ENCODE peak calls at places on chromosome 14, in nine cellular contexts. One of them, this sample, is unnamed.

GRCh38 chr14:100724061-100724460 is 2.6 kb upstream of the DLK1 start:
- DNase-seq in left kidney: no peak
- DNase-seq in uterus: no peak
- DNase-seq in EH: no peak
- DNase-seq in mucosa of descending colon: no peak
- DNase-seq in GM12865: no peak
- DNase-seq in type B pancreatic cell: no peak
- DNase-seq in A172: no peak
- DNase-seq in aorta: no peak
- DNase-seq in this sample: no peak

GRCh38 chr14:99203080-99203479 is 68.9 kb downstream of the BCL11B start:
- DNase-seq in left kidney: no peak
- DNase-seq in uterus: no peak
- DNase-seq in EH: no peak
- DNase-seq in mucosa of descending colon: no peak
- DNase-seq in GM12865: no peak
- DNase-seq in type B pancreatic cell: no peak
- DNase-seq in A172: no peak
- DNase-seq in aorta: no peak
- DNase-seq in this sample: no peak

GRCh38 chr14:101001311-101002069 is 98.0 kb upstream of the RTL1 start:
- DNase-seq in left kidney: no peak
- DNase-seq in uterus: no peak
- DNase-seq in EH: peak; percentile 78
- DNase-seq in mucosa of descending colon: no peak
- DNase-seq in GM12865: no peak
- DNase-seq in type B pancreatic cell: no peak
- DNase-seq in A172: no peak
- DNase-seq in aorta: no peak
- DNase-seq in this sample: no peak

GRCh38 chr14:101462726-101463565 is 98.3 kb upstream of the DIO3 start:
- DNase-seq in left kidney: no peak
- DNase-seq in uterus: no peak
- DNase-seq in EH: no peak
- DNase-seq in mucosa of descending colon: no peak
- DNase-seq in GM12865: no peak
- DNase-seq in type B pancreatic cell: no peak
- DNase-seq in A172: no peak
- DNase-seq in aorta: no peak
- DNase-seq in this sample: no peak

GRCh38 chr14:105090493-105091334 is 25.5 kb upstream of the GPR132 start:
- DNase-seq in left kidney: peak; percentile 92
- DNase-seq in uterus: peak; percentile 75
- DNase-seq in EH: peak; percentile 77
- DNase-seq in mucosa of descending colon: peak; percentile 94
- DNase-seq in GM12865: peak; percentile 89
- DNase-seq in type B pancreatic cell: peak; percentile 92
- DNase-seq in A172: peak; percentile 67
- DNase-seq in aorta: peak; percentile 95
- DNase-seq in this sample: peak; percentile 87

GRCh38 chr14:54967496-54967895 is 59.4 kb downstream of the WDHD1 start:
- DNase-seq in left kidney: no peak
- DNase-seq in uterus: no peak
- DNase-seq in EH: no peak
- DNase-seq in mucosa of descending colon: no peak
- DNase-seq in GM12865: no peak
- DNase-seq in type B pancreatic cell: no peak
- DNase-seq in A172: no peak
- DNase-seq in aorta: no peak
- DNase-seq in this sample: no peak

GRCh38 chr14:93980464-93981201 is 4.3 kb upstream of the ASB2 start:
- DNase-seq in left kidney: no peak
- DNase-seq in uterus: peak; percentile 90
- DNase-seq in EH: peak; percentile 31
- DNase-seq in mucosa of descending colon: no peak
- DNase-seq in GM12865: no peak
- DNase-seq in type B pancreatic cell: no peak
- DNase-seq in A172: no peak
- DNase-seq in aorta: peak; percentile 93
- DNase-seq in this sample: peak; percentile 96

GRCh38 chr14:95922080-95922479 is 45.4 kb downstream of the TUNAR start:
- DNase-seq in left kidney: no peak
- DNase-seq in uterus: no peak
- DNase-seq in EH: no peak
- DNase-seq in mucosa of descending colon: no peak
- DNase-seq in GM12865: no peak
- DNase-seq in type B pancreatic cell: no peak
- DNase-seq in A172: peak; percentile 1
- DNase-seq in aorta: no peak
- DNase-seq in this sample: no peak

GRCh38 chr14:72812292-72812851 is 81.5 kb downstream of the DPF3 start:
- DNase-seq in left kidney: peak; percentile 87
- DNase-seq in uterus: no peak
- DNase-seq in EH: peak; percentile 9
- DNase-seq in mucosa of descending colon: no peak
- DNase-seq in GM12865: no peak
- DNase-seq in type B pancreatic cell: no peak
- DNase-seq in A172: no peak
- DNase-seq in aorta: peak; percentile 87
- DNase-seq in this sample: peak; percentile 83

GRCh38 chr14:85533821-85534271 is 3.9 kb downstream of the FLRT2 start:
- DNase-seq in left kidney: peak; percentile 70
- DNase-seq in uterus: peak; percentile 15
- DNase-seq in EH: peak; percentile 27
- DNase-seq in mucosa of descending colon: no peak
- DNase-seq in GM12865: no peak
- DNase-seq in type B pancreatic cell: no peak
- DNase-seq in A172: no peak
- DNase-seq in aorta: peak; percentile 75
- DNase-seq in this sample: peak; percentile 64

GRCh38 chr14:59631237-59631636 is 54.6 kb upstream of the CCDC175 start:
- DNase-seq in left kidney: peak; percentile 12
- DNase-seq in uterus: no peak
- DNase-seq in EH: peak; percentile 5
- DNase-seq in mucosa of descending colon: no peak
- DNase-seq in GM12865: peak; percentile 12
- DNase-seq in type B pancreatic cell: no peak
- DNase-seq in A172: no peak
- DNase-seq in aorta: no peak
- DNase-seq in this sample: no peak

This sample was measured in sigmoid colon.